ENCODE peak calls at places on chromosomes 12 and 14, in eight cellular contexts. Y is NCI-H1092; U is colonic mucosa; Q is A673; A is stimulated activated CD4-positive, alpha-beta T cell treated with anti-CD3 and anti-CD28 coated beads, Interleukin-1b, Interleukin-23, amount 100 ng/mL, for 4 hours; V is CD4-positive, alpha-beta memory T cell; P is ureter; E is left ventricle myocardium inferior. T is an unnamed sample.

GRCh38 chr12:54648265-54648664 is at the start of gene DCD:
- DNase-seq in Y (no peak), U (no peak), Q (no peak), A (no peak), V (no peak), P (no peak), E (no peak), T (no peak)

GRCh38 chr12:80761818-80762217 is 45.1 kb downstream of the MYF5 start:
- DNase-seq in Y (no peak), U (no peak), Q (no peak), A (no peak), V (no peak), P (no peak), E (no peak), T (no peak)

GRCh38 chr14:68857671-68858070 is 64.8 kb upstream of the ZFP36L1 start:
- DNase-seq in Y (no peak), U (no peak), Q (no peak), A (no peak), V (no peak), P (no peak), E (no peak), T (no peak)

GRCh38 chr12:112270673-112271072 is 111.6 kb downstream of the HECTD4 start:
- DNase-seq in Y (no peak), U (no peak), Q (no peak), A (no peak), V (no peak), P (no peak), E (no peak), T (no peak)

GRCh38 chr12:122064034-122064777 is 14.3 kb upstream of the MLXIP start:
- DNase-seq in Y (peak), U (peak), Q (peak), A (no peak), V (no peak), P (peak), E (peak), T (peak)

GRCh38 chr12:131920902-131921840 is 7.9 kb upstream of the PUS1 start:
- DNase-seq in Y (no peak), U (no peak), Q (no peak), A (no peak), V (no peak), P (no peak), E (peak), T (no peak)

GRCh38 chr12:107079172-107080011 is 14.0 kb downstream of the CRY1 start:
- DNase-seq in Y (no peak), U (no peak), Q (peak), A (no peak), V (peak), P (no peak), E (no peak), T (no peak)

GRCh38 chr12:110585231-110585799 is 2.2 kb upstream of the PPTC7 start:
- DNase-seq in Y (no peak), U (no peak), Q (no peak), A (peak), V (peak), P (peak), E (no peak), T (no peak)

GRCh38 chr12:108594-108993 is 42.0 kb downstream of the IQSEC3 start:
- DNase-seq in Y (peak), U (peak), Q (no peak), A (no peak), V (no peak), P (peak), E (peak), T (no peak)

GRCh38 chr12:114902665-114903393 is 218.9 kb upstream of the TBX3 start:
- DNase-seq in Y (no peak), U (no peak), Q (no peak), A (no peak), V (no peak), P (no peak), E (no peak), T (no peak)

GRCh38 chr12:54890339-54890738 is 36.0 kb downstream of the MUCL1 start:
- DNase-seq in Y (peak), U (no peak), Q (no peak), A (no peak), V (no peak), P (no peak), E (no peak), T (no peak)

GRCh38 chr14:21668377-21668776 is 5.2 kb downstream of the OR4E1 start:
- DNase-seq in Y (no peak), U (no peak), Q (no peak), A (no peak), V (no peak), P (no peak), E (no peak), T (no peak)

GRCh38 chr12:45122776-45123380 is 72.0 kb upstream of the DBX2 start:
- DNase-seq in Y (no peak), U (no peak), Q (peak), A (no peak), V (no peak), P (no peak), E (no peak), T (no peak)

GRCh38 chr14:101761881-101762529 is 496 bp downstream of the PPP2R5C start:
- DNase-seq in Y (peak), U (peak), Q (peak), A (peak), V (peak), P (no peak), E (peak), T (peak)

GRCh38 chr12:106436183-106436582 is 78.6 kb downstream of the POLR3B start:
- DNase-seq in Y (no peak), U (no peak), Q (no peak), A (no peak), V (no peak), P (no peak), E (no peak), T (no peak)

GRCh38 chr14:88669346-88669745 is 106.5 kb downstream of the ZC3H14 start:
- DNase-seq in Y (no peak), U (no peak), Q (no peak), A (no peak), V (no peak), P (no peak), E (no peak), T (no peak)

GRCh38 chr14:23548351-23549318 is 2.9 kb downstream of the ZFHX2 start:
- DNase-seq in Y (no peak), U (no peak), Q (no peak), A (no peak), V (no peak), P (no peak), E (no peak), T (no peak)

T was measured in suprapubic skin.